ENCODE peak calls at places on chromosomes 3 and 15, in five cellular contexts. P is AG10803, J is heart left ventricle, X is fibroblast of lung, H is choroid plexus epithelial cell. S is an unnamed sample.

GRCh38 chr15:33910741-33911140 is 57.6 kb upstream of the CHRM5 start:
- DNase-seq in P (peak; percentile 20), J (no peak), X (peak; percentile 68), H (no peak), S (no peak)

GRCh38 chr15:87144775-87145174 is 1065.1 kb downstream of the AGBL1 start:
- DNase-seq in P (peak; percentile 24), J (no peak), X (peak; percentile 87), H (peak; percentile 8), S (no peak)

GRCh38 chr3:49754536-49754935 is 30.8 kb upstream of the GMPPB start:
- DNase-seq in P (no peak), J (no peak), X (no peak), H (no peak), S (no peak)

GRCh38 chr3:149377408-149378111 is at the start of gene TM4SF1:
- DNase-seq in P (peak; percentile 74), J (no peak), X (peak; percentile 97), H (peak; percentile 88), S (no peak)

GRCh38 chr15:55628369-55628730 is 40.2 kb upstream of the PYGO1 start:
- DNase-seq in P (peak; percentile 17), J (no peak), X (peak; percentile 2), H (peak; percentile 10), S (no peak)

GRCh38 chr15:56927816-56928215 is 9.4 kb downstream of the TCF12 start:
- DNase-seq in P (peak; percentile 61), J (no peak), X (peak; percentile 36), H (peak; percentile 25), S (no peak)

GRCh38 chr3:34106879-34107278 is 308.4 kb downstream of the PDCD6IP start:
- DNase-seq in P (no peak), J (no peak), X (no peak), H (peak; percentile 63), S (no peak)

GRCh38 chr3:29370451-29371420 is 89.9 kb downstream of the RBMS3 start:
- DNase-seq in P (peak; percentile 48), J (no peak), X (peak; percentile 55), H (no peak), S (no peak)

GRCh38 chr3:6449099-6449498 is 411.8 kb upstream of the GRM7 start:
- DNase-seq in P (no peak), J (no peak), X (no peak), H (no peak), S (no peak)

GRCh38 chr3:57500506-57500905 is 43.6 kb downstream of the DNAH12 start:
- DNase-seq in P (no peak), J (no peak), X (no peak), H (no peak), S (no peak)

GRCh38 chr3:129892857-129893615 is 475 bp downstream of the TMCC1 start:
- DNase-seq in P (peak; percentile 9), J (peak; percentile 87), X (peak; percentile 15), H (no peak), S (no peak)

GRCh38 chr3:169564883-169565282 is 98.6 kb downstream of the MECOM start:
- DNase-seq in P (no peak), J (no peak), X (no peak), H (no peak), S (no peak)

GRCh38 chr3:9653565-9654248 is 4.4 kb downstream of the MTMR14 start:
- DNase-seq in P (no peak), J (no peak), X (no peak), H (no peak), S (no peak)

GRCh38 chr3:136193273-136194043 is 2.7 kb downstream of the MSL2 start:
- DNase-seq in P (no peak), J (no peak), X (no peak), H (peak; percentile 23), S (no peak)

GRCh38 chr3:194973366-194974000 is 287.8 kb downstream of the FAM43A start:
- DNase-seq in P (no peak), J (no peak), X (no peak), H (no peak), S (no peak)

GRCh38 chr3:56042326-56042951 is 425.8 kb downstream of the ERC2 start:
- DNase-seq in P (peak; percentile 63), J (no peak), X (peak; percentile 58), H (peak; percentile 76), S (no peak)

GRCh38 chr3:101868534-101869464 is 19.5 kb downstream of the NFKBIZ start:
- DNase-seq in P (no peak), J (peak; percentile 63), X (peak; percentile 91), H (peak; percentile 75), S (no peak)

GRCh38 chr3:136860541-136860940 is 1.5 kb upstream of the NCK1 start:
- DNase-seq in P (peak; percentile 33), J (no peak), X (peak; percentile 29), H (peak; percentile 13), S (no peak)

GRCh38 chr3:103169289-103169688 is 734.5 kb downstream of the ZPLD1 start:
- DNase-seq in P (no peak), J (no peak), X (peak; percentile 35), H (no peak), S (no peak)

GRCh38 chr15:42154576-42155355 is 1.7 kb downstream of the PLA2G4F start:
- DNase-seq in P (no peak), J (no peak), X (no peak), H (no peak), S (no peak)

GRCh38 chr3:76365284-76365683 is 579.9 kb upstream of the ZNF717 start:
- DNase-seq in P (peak; percentile 2), J (no peak), X (no peak), H (peak; percentile 43), S (no peak)

GRCh38 chr3:128483657-128484403 is 9.2 kb downstream of the GATA2 start:
- DNase-seq in P (no peak), J (peak; percentile 62), X (peak; percentile 33), H (no peak), S (peak; percentile 75)

GRCh38 chr3:9552252-9552999 is 1.2 kb downstream of the LHFPL4 start:
- DNase-seq in P (peak; percentile 11), J (no peak), X (peak; percentile 62), H (peak; percentile 65), S (no peak)

GRCh38 chr3:48877671-48878070 is 21.0 kb downstream of the SLC25A20 start:
- DNase-seq in P (no peak), J (no peak), X (peak; percentile 58), H (no peak), S (no peak)

GRCh38 chr15:98983333-98983732 is 24.3 kb downstream of the PGPEP1L start:
- DNase-seq in P (peak; percentile 83), J (no peak), X (peak; percentile 89), H (peak; percentile 75), S (no peak)

GRCh38 chr3:194512895-194513601 is 26.2 kb upstream of the ATP13A3 start:
- DNase-seq in P (no peak), J (no peak), X (peak; percentile 61), H (no peak), S (no peak)

GRCh38 chr3:168976969-168977368 is 686.5 kb downstream of the MECOM start:
- DNase-seq in P (no peak), J (no peak), X (no peak), H (no peak), S (no peak)

GRCh38 chr3:196175116-196175625 is 36.0 kb downstream of the ZDHHC19 start:
- DNase-seq in P (no peak), J (no peak), X (no peak), H (no peak), S (peak; percentile 52)

GRCh38 chr15:63401078-63401477 is 19.4 kb upstream of the CA12 start:
- DNase-seq in P (no peak), J (no peak), X (peak; percentile 52), H (no peak), S (no peak)

GRCh38 chr15:63403254-63403945 is 21.8 kb upstream of the CA12 start:
- DNase-seq in P (no peak), J (no peak), X (no peak), H (no peak), S (no peak)

GRCh38 chr15:63401714-63402497 is 20.3 kb upstream of the CA12 start:
- DNase-seq in P (no peak), J (no peak), X (no peak), H (no peak), S (no peak)

GRCh38 chr15:63405159-63405558 is 23.5 kb upstream of the CA12 start:
- DNase-seq in P (no peak), J (no peak), X (no peak), H (no peak), S (no peak)

GRCh38 chr15:63402498-63403253 is 21.0 kb upstream of the CA12 start:
- DNase-seq in P (peak; percentile 33), J (no peak), X (peak; percentile 26), H (peak; percentile 65), S (no peak)
- TF ChIP-seq CTCF in P (peak; percentile 74), J (peak; percentile 51), X (peak; percentile 38), H (peak; percentile 65), S (peak; percentile 92)

GRCh38 chr3:105829229-105829628 is 39.6 kb downstream of the CBLB start:
- DNase-seq in P (no peak), J (no peak), X (no peak), H (peak; percentile 73), S (no peak)

GRCh38 chr3:105829879-105830622 is 38.8 kb downstream of the CBLB start:
- DNase-seq in P (peak; percentile 21), J (no peak), X (peak; percentile 60), H (peak; percentile 80), S (no peak)

GRCh38 chr3:105827101-105827634 is 41.6 kb downstream of the CBLB start:
- DNase-seq in P (no peak), J (no peak), X (peak; percentile 61), H (peak; percentile 58), S (no peak)

GRCh38 chr3:105828703-105829102 is 40.1 kb downstream of the CBLB start:
- DNase-seq in P (no peak), J (no peak), X (no peak), H (peak; percentile 65), S (no peak)

GRCh38 chr3:105827959-105828358 is 40.9 kb downstream of the CBLB start:
- DNase-seq in P (peak; percentile 65), J (no peak), X (peak; percentile 93), H (peak; percentile 97), S (no peak)
- TF ChIP-seq CTCF in P (peak; percentile 41), J (no peak), X (peak; percentile 51), H (peak; percentile 77), S (peak; percentile 72)

GRCh38 chr3:62833538-62833937 is 41.7 kb downstream of the CADPS start:
- DNase-seq in P (peak; percentile 17), J (no peak), X (peak; percentile 19), H (peak; percentile 1), S (no peak)
- TF ChIP-seq CTCF in P (peak; percentile 55), J (no peak), X (peak; percentile 29), H (peak; percentile 26), S (peak; percentile 48)

DNA sequence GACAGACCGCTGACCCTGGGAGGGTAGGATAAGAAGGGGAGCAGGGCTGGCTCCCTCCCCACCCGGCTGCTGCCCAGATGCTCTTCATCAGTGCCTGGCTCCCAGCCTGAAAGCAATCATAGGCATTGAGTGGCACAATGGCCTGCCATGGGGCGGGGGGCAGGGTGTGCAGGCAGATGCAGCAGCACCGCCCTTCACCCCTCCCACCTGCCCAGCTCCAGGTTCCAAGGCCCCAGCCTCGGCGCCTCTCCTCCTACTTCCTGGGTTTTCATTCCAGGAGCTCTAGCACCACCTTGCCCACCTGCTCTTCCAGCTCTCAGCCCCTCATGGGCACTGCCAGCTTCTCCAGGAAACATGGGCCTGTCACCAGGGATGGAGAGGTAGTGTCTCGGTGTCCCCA is 101.7 kb downstream of the MEGF11 start:
- DNase-seq in P (no peak), J (no peak), X (no peak), H (no peak), S (no peak)
- TF ChIP-seq CTCF in P (no peak), J (no peak), X (no peak), H (no peak), S (no peak)